ENCODE peak calls at places on chromosomes 13 and 19, in ten cellular contexts. U, T, Y, R, B, I, F, C, H and S are unnamed samples.

GRCh38 chr13:21324793-21325192 is 134.3 kb downstream of the ZDHHC20 start:
- DNase-seq in H (no peak), F (no peak), I (no peak), B (no peak), Y (no peak), T (no peak), U (no peak), C (no peak), R (no peak), S (no peak)

GRCh38 chr13:74562381-74562780 is 428.2 kb upstream of the KLF12 start:
- DNase-seq in B (no peak), C (no peak), Y (peak), U (no peak), I (peak), F (no peak), R (no peak), H (peak), T (no peak), S (no peak)

GRCh38 chr13:110960219-110960618 is 45.4 kb upstream of the ANKRD10 start:
- DNase-seq in R (no peak), F (no peak), B (no peak), Y (no peak), I (no peak), C (no peak), H (no peak), U (no peak), T (no peak), S (no peak)

GRCh38 chr19:5706876-5707573 is 12.9 kb downstream of the LONP1 start:
- DNase-seq in R (no peak), T (no peak), U (no peak), H (no peak), F (no peak), Y (no peak), B (no peak), C (no peak), I (no peak), S (no peak)

GRCh38 chr13:44302948-44303575 is 70.6 kb upstream of the SERP2 start:
- DNase-seq in T (no peak), R (no peak), H (peak), F (no peak), C (no peak), U (no peak), Y (no peak), I (no peak), B (peak), S (peak)

GRCh38 chr19:19461671-19462622 is 53.4 kb downstream of the TSSK6 start:
- DNase-seq in C (peak), U (no peak), H (peak), F (peak), T (no peak), I (no peak), B (peak), R (no peak), Y (no peak), S (no peak)

GRCh38 chr13:50154697-50155096 is 139.5 kb downstream of the KCNRG start:
- DNase-seq in H (no peak), Y (no peak), F (no peak), I (no peak), T (no peak), U (no peak), B (no peak), C (no peak), R (no peak), S (no peak)

GRCh38 chr19:6125571-6125989 is 9.9 kb upstream of the ACSBG2 start:
- DNase-seq in C (peak), I (peak), F (no peak), U (peak), R (peak), B (peak), T (peak), Y (peak), H (peak), S (peak)

GRCh38 chr19:10408511-10409291 is 5.4 kb upstream of the CDC37 start:
- DNase-seq in B (no peak), H (no peak), Y (peak), I (no peak), C (no peak), U (no peak), F (no peak), T (no peak), R (no peak), S (peak)

GRCh38 chr19:45150731-45151725 is 9.8 kb downstream of the NKPD1 start:
- DNase-seq in B (no peak), H (no peak), Y (no peak), R (no peak), I (peak), F (no peak), C (no peak), T (no peak), U (no peak), S (no peak)

GRCh38 chr13:38888309-38888708 is 102.3 kb downstream of the STOML3 start:
- DNase-seq in U (no peak), I (peak), F (no peak), H (peak), C (no peak), B (no peak), Y (peak), R (no peak), T (no peak), S (no peak)

GRCh38 chr13:44434441-44435141 is 61.0 kb downstream of the SERP2 start:
- DNase-seq in B (no peak), R (no peak), H (no peak), T (no peak), I (no peak), C (no peak), Y (no peak), F (no peak), U (no peak), S (no peak)

GRCh38 chr19:31574251-31574973 is 225.2 kb upstream of the TSHZ3 start:
- DNase-seq in Y (no peak), T (no peak), C (no peak), F (no peak), B (no peak), U (no peak), I (no peak), H (no peak), R (no peak), S (no peak)

GRCh38 chr19:37933965-37934364 is 27.0 kb downstream of the SIPA1L3 start:
- DNase-seq in Y (peak), C (no peak), R (no peak), F (no peak), H (peak), I (peak), B (peak), T (no peak), U (peak), S (no peak)

GRCh38 chr13:83086948-83087347 is 795.3 kb downstream of the SLITRK1 start:
- DNase-seq in U (no peak), I (no peak), F (no peak), Y (no peak), C (no peak), B (no peak), T (no peak), H (no peak), R (no peak), S (no peak)

GRCh38 chr19:53424968-53425597 is 6.7 kb upstream of the ZNF761 start:
- DNase-seq in I (peak), F (peak), T (peak), U (peak), Y (peak), C (peak), R (peak), B (peak), H (peak), S (peak)

GRCh38 chr19:12782424-12783225 is 7.3 kb upstream of the HOOK2 start:
- DNase-seq in H (peak), I (peak), Y (peak), U (peak), B (peak), F (no peak), T (peak), C (peak), R (no peak), S (peak)

GRCh38 chr13:72637561-72637960 is 89.9 kb downstream of the MZT1 start:
- DNase-seq in B (no peak), Y (no peak), H (no peak), F (no peak), U (no peak), I (no peak), R (no peak), T (no peak), C (peak), S (no peak)

GRCh38 chr13:40780822-40781401 is 8.5 kb upstream of the SLC25A15 start:
- DNase-seq in U (peak), F (no peak), I (no peak), C (no peak), T (peak), Y (peak), B (no peak), H (peak), R (no peak), S (no peak)

GRCh38 chr19:2820112-2820702 is 539 bp downstream of the ZNF554 start:
- DNase-seq in T (peak), I (no peak), B (peak), F (peak), C (peak), U (no peak), H (no peak), Y (peak), R (no peak), S (peak)

GRCh38 chr19:8306235-8307054 is 1.7 kb downstream of the CD320 start:
- DNase-seq in Y (no peak), H (no peak), I (no peak), F (no peak), R (no peak), T (no peak), U (no peak), B (no peak), C (no peak), S (peak)

GRCh38 chr19:8307400-8307964 is 676 bp downstream of the CD320 start:
- DNase-seq in H (no peak), F (no peak), U (no peak), C (peak), Y (peak), I (no peak), B (no peak), R (no peak), T (peak), S (peak)

GRCh38 chr19:8307965-8308866 is at the start of gene CD320:
- DNase-seq in H (peak), R (peak), T (peak), U (peak), I (peak), C (peak), F (peak), Y (peak), B (peak), S (peak)

GRCh38 chr19:8310342-8311055 is 2.3 kb upstream of the CD320 start:
- DNase-seq in B (no peak), T (no peak), H (no peak), C (no peak), U (no peak), R (no peak), Y (no peak), I (no peak), F (no peak), S (peak)

GRCh38 chr19:8308891-8309291 is 733 bp upstream of the CD320 start:
- DNase-seq in B (no peak), R (no peak), H (no peak), F (no peak), I (no peak), C (no peak), T (no peak), U (no peak), Y (no peak), S (peak)
- H3K4me2 ChIP-seq in B (peak), R (peak), H (peak), F (peak), I (peak), C (peak), T (peak), U (peak), Y (peak), S (peak)

GRCh38 chr13:30038884-30039283 is 188.5 kb upstream of the UBL3 start:
- DNase-seq in Y (peak), R (no peak), C (peak), B (no peak), U (no peak), H (peak), I (no peak), T (no peak), F (no peak), S (no peak)
- H3K4me2 ChIP-seq in Y (peak), R (no peak), C (no peak), B (peak), U (no peak), H (no peak), I (no peak), T (no peak), F (no peak), S (no peak)

GRCh38 chr19:49869009-49869483 is 1.7 kb upstream of the PNKP start:
- DNase-seq in Y (no peak), C (no peak), T (no peak), B (no peak), R (no peak), I (no peak), H (no peak), U (no peak), F (no peak), S (no peak)
- H3K4me2 ChIP-seq in Y (peak), C (peak), T (peak), B (peak), R (peak), I (peak), H (peak), U (peak), F (peak), S (peak)

GRCh38 chr19:1767464-1767933 is 14.2 kb downstream of the ONECUT3 start:
- DNase-seq in B (peak), I (no peak), U (no peak), H (no peak), F (peak), T (peak), Y (peak), C (peak), R (no peak), S (peak)
- H3K4me2 ChIP-seq in B (no peak), I (no peak), U (no peak), H (no peak), F (no peak), T (peak), Y (no peak), C (no peak), R (no peak), S (peak)

GRCh38 chr13:90708159-90708558 is 639.3 kb upstream of the MIR17HG start:
- DNase-seq in C (no peak), T (no peak), F (no peak), B (no peak), H (no peak), I (no peak), Y (no peak), R (no peak), U (no peak), S (no peak)

GRCh38 chr13:90709329-90709728 is 638.2 kb upstream of the MIR17HG start:
- DNase-seq in U (no peak), T (no peak), Y (no peak), F (no peak), R (no peak), H (no peak), C (no peak), I (no peak), B (no peak), S (no peak)

GRCh38 chr13:90702050-90702449 is 645.4 kb upstream of the MIR17HG start:
- DNase-seq in T (no peak), C (no peak), I (no peak), H (no peak), Y (no peak), U (no peak), B (no peak), F (no peak), R (no peak), S (no peak)

GRCh38 chr13:90710355-90710754 is 637.1 kb upstream of the MIR17HG start:
- DNase-seq in R (no peak), F (no peak), I (no peak), B (no peak), Y (no peak), C (no peak), H (peak), U (no peak), T (no peak), S (no peak)

DNA sequence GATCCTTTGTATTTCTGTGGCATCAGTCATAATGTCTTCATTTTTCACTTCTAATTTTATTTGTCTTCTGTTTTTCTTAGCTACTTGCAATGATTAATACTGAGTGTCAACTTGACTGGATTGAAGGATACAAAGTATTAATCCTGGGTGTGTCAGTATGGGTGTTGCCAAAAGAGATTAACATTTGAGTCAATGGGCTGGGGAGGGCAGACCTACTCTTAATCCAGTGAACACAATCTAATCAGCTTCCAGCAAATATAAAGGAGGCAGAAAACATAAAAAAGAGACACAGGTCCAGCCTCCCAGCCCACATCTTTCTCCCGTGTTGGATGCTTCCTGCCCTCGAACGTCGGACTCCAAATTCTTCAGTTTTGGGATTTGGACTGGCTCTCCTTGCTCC is 640.9 kb upstream of the MIR17HG start:
- DNase-seq in H (no peak), T (no peak), Y (no peak), F (no peak), B (no peak), R (no peak), U (no peak), I (no peak), C (no peak), S (no peak)
- H3K4me2 ChIP-seq in H (no peak), T (no peak), Y (no peak), F (no peak), B (no peak), R (no peak), U (no peak), I (no peak), C (no peak), S (no peak)

GRCh38 chr19:956747-957451 is 27.2 kb upstream of the WDR18 start:
- DNase-seq in I (no peak), T (no peak), Y (peak), U (no peak), R (no peak), H (peak), B (peak), C (peak), F (peak), S (no peak)
- H3K4me2 ChIP-seq in I (peak), T (no peak), Y (no peak), U (no peak), R (no peak), H (no peak), B (peak), C (peak), F (peak), S (no peak)